ENCODE peak calls at places on chromosomes 12 and 14, in seven cellular contexts. B, N, X, O, S, P and I are unnamed samples.

GRCh38 chr12:111443086-111443485 is 37.4 kb downstream of the SH2B3 start:
- DNase-seq in B (no peak), N (no peak), X (no peak), O (no peak), S (no peak), P (no peak), I (peak)

GRCh38 chr12:54273981-54274380 is 5.9 kb downstream of the CBX5 start:
- DNase-seq in B (no peak), N (no peak), X (no peak), O (no peak), S (no peak), P (no peak), I (no peak)

GRCh38 chr12:110743571-110744093 is 941 bp upstream of the PPP1CC start:
- DNase-seq in B (peak), N (peak), X (peak), O (no peak), S (peak), P (peak), I (peak)

GRCh38 chr14:58942516-58942915 is 246.0 kb upstream of the DAAM1 start:
- DNase-seq in B (no peak), N (no peak), X (no peak), O (no peak), S (peak), P (no peak), I (no peak)

GRCh38 chr14:56189306-56189705 is 71.1 kb downstream of the PELI2 start:
- DNase-seq in B (no peak), N (peak), X (no peak), O (peak), S (peak), P (no peak), I (no peak)

GRCh38 chr14:58149196-58149595 is 2.8 kb downstream of the ARMH4 start:
- DNase-seq in B (peak), N (no peak), X (no peak), O (no peak), S (no peak), P (no peak), I (no peak)

GRCh38 chr12:14777271-14777670 is 26.0 kb downstream of the WBP11 start:
- DNase-seq in B (no peak), N (peak), X (no peak), O (no peak), S (no peak), P (no peak), I (no peak)

GRCh38 chr12:16350682-16351081 is 3.2 kb downstream of the MGST1 start:
- DNase-seq in B (no peak), N (no peak), X (no peak), O (peak), S (peak), P (no peak), I (peak)

GRCh38 chr12:65408448-65408847 is 130.0 kb downstream of the MSRB3 start:
- DNase-seq in B (no peak), N (no peak), X (no peak), O (no peak), S (no peak), P (no peak), I (no peak)

GRCh38 chr12:45415393-45415817 is 199.5 kb downstream of the ANO6 start:
- DNase-seq in B (no peak), N (peak), X (peak), O (peak), S (peak), P (no peak), I (peak)

GRCh38 chr12:68310370-68310769 is 21.8 kb downstream of the MDM1 start:
- DNase-seq in B (no peak), N (peak), X (no peak), O (peak), S (peak), P (no peak), I (no peak)

GRCh38 chr12:78118036-78118435 is 287.3 kb downstream of the NAV3 start:
- DNase-seq in B (peak), N (peak), X (no peak), O (no peak), S (no peak), P (no peak), I (no peak)

GRCh38 chr14:68949236-68949965 is 29.7 kb downstream of the ACTN1 start:
- DNase-seq in B (no peak), N (no peak), X (no peak), O (no peak), S (peak), P (peak), I (no peak)

GRCh38 chr12:117367006-117367638 is 5.7 kb upstream of the NOS1 start:
- DNase-seq in B (peak), N (peak), X (peak), O (peak), S (peak), P (peak), I (peak)

GRCh38 chr12:24742378-24742777 is 206.5 kb downstream of the BCAT1 start:
- DNase-seq in B (no peak), N (no peak), X (peak), O (no peak), S (no peak), P (no peak), I (peak)

GRCh38 chr12:67545298-67545697 is 103.2 kb upstream of the DYRK2 start:
- DNase-seq in B (no peak), N (peak), X (no peak), O (no peak), S (no peak), P (no peak), I (no peak)

GRCh38 chr14:69333791-69334337 is 64.2 kb downstream of the ERH start:
- DNase-seq in B (no peak), N (no peak), X (no peak), O (no peak), S (no peak), P (peak), I (no peak)

GRCh38 chr14:77208266-77208978 is 26.8 kb downstream of the TMEM63C start:
- DNase-seq in B (peak), N (peak), X (peak), O (peak), S (peak), P (peak), I (peak)

GRCh38 chr14:25833341-25834121 is 764.3 kb downstream of the NOVA1 start:
- DNase-seq in B (peak), N (peak), X (no peak), O (peak), S (peak), P (no peak), I (no peak)

GRCh38 chr12:48995061-48995879 is 3.9 kb downstream of the DDN start:
- DNase-seq in B (peak), N (peak), X (peak), O (peak), S (peak), P (peak), I (peak)

DNA sequence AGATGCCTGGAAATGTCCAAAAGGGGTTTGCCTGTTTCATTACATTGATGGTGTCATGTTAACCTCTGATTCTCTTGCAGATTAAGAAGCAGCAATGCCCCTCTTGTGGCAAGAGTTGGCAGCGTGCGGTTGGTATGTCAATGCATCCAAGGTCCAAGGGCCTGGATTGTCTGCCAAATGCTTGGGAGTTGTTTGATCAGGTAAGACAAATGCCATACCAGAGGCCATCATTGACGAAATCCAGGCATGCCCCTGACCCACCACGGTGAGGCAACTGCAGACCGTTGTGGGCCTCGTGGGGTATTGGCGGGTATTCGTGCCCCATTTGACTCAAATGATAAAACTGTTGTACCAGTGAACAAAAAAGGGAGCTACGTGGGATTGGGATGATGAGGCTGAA is 11.4 kb upstream of the RNASE12 start:
- DNase-seq in B (no peak), N (no peak), X (no peak), O (no peak), S (no peak), P (no peak), I (no peak)
- TF ChIP-seq CTCF in B (no peak), N (no peak), X (no peak), O (no peak), S (no peak), P (no peak), I (no peak)

DNA sequence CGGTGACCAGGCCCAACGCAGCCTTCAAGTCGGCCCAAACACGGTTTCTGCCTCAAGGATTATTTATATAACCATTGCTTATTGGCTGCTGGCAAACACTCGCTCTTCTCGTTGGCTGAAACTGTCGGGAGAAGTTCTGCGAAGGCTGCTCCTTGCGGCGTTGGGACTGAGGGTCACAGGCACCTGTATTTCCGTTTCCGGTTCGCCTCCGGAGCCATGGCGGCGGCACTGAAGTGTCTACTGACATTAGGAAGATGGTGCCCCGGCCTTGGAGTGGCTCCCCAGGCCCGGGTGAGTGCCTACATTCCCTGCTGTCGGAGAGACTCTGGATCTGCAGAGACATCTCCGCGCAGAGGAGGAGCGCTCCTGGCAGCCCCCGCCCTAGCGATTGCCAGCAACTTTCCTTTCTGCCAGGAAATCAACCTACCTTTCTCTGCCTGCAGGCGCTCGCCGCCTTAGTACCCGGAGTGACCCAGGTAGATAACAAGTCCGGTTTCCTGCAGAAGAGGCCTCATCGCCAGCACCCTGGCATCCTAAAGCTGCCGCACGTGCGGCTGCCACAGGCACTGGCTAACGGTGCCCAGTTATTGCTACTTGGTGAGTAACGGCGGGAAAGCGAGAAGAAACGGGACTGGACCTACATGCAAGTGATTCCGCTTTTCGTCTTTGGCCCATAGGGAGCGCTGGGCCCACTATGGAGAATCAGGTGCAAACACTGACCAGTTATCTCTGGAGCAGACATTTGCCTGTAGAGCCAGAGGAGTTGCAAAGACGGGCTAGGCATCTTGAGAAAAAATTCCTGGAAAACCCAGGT is at the start of gene METTL17:
- DNase-seq in B (peak), N (peak), X (peak), O (peak), S (peak), P (peak), I (peak)
- TF ChIP-seq CTCF in B (peak), N (peak), X (no peak), O (peak), S (peak), P (peak), I (peak)

GRCh38 chr12:56040151-56040550 is 1.6 kb upstream of the RPS26 start:
- DNase-seq in B (no peak), N (no peak), X (no peak), O (no peak), S (no peak), P (no peak), I (no peak)
- TF ChIP-seq CTCF in B (no peak), N (no peak), X (no peak), O (no peak), S (no peak), P (no peak), I (no peak)

GRCh38 chr14:102501751-102502315 is 7.7 kb downstream of the ANKRD9 start:
- DNase-seq in B (peak), N (no peak), X (no peak), O (no peak), S (no peak), P (peak), I (no peak)
- TF ChIP-seq CTCF in B (peak), N (peak), X (peak), O (peak), S (no peak), P (no peak), I (no peak)

GRCh38 chr14:93476305-93476704 is 45.6 kb downstream of the UNC79 start:
- DNase-seq in B (no peak), N (no peak), X (no peak), O (no peak), S (no peak), P (no peak), I (no peak)

GRCh38 chr14:93481758-93482157 is 51.0 kb downstream of the UNC79 start:
- DNase-seq in B (no peak), N (peak), X (no peak), O (no peak), S (peak), P (no peak), I (no peak)

GRCh38 chr14:93475471-93475870 is 44.7 kb downstream of the UNC79 start:
- DNase-seq in B (peak), N (no peak), X (no peak), O (no peak), S (no peak), P (no peak), I (no peak)

GRCh38 chr14:93480867-93481266 is 50.1 kb downstream of the UNC79 start:
- DNase-seq in B (no peak), N (peak), X (no peak), O (no peak), S (no peak), P (no peak), I (no peak)
- TF ChIP-seq CTCF in B (no peak), N (no peak), X (no peak), O (no peak), S (no peak), P (no peak), I (no peak)

GRCh38 chr14:72098202-72098601 is 166.0 kb downstream of the RGS6 start:
- DNase-seq in B (no peak), N (no peak), X (no peak), O (no peak), S (no peak), P (no peak), I (no peak)

GRCh38 chr14:72104011-72104613 is 171.9 kb downstream of the RGS6 start:
- DNase-seq in B (peak), N (peak), X (no peak), O (no peak), S (no peak), P (no peak), I (no peak)
- TF ChIP-seq CTCF in B (peak), N (peak), X (peak), O (peak), S (peak), P (peak), I (peak)

GRCh38 chr14:95308073-95308472 is 11.6 kb downstream of the CLMN start:
- DNase-seq in B (no peak), N (no peak), X (no peak), O (no peak), S (no peak), P (no peak), I (no peak)
- TF ChIP-seq CTCF in B (no peak), N (no peak), X (no peak), O (no peak), S (no peak), P (no peak), I (no peak)

GRCh38 chr14:28780843-28781503 is 14.4 kb downstream of the FOXG1 start:
- DNase-seq in B (peak), N (no peak), X (no peak), O (no peak), S (no peak), P (no peak), I (no peak)
- TF ChIP-seq CTCF in B (no peak), N (no peak), X (no peak), O (peak), S (no peak), P (no peak), I (no peak)

DNA sequence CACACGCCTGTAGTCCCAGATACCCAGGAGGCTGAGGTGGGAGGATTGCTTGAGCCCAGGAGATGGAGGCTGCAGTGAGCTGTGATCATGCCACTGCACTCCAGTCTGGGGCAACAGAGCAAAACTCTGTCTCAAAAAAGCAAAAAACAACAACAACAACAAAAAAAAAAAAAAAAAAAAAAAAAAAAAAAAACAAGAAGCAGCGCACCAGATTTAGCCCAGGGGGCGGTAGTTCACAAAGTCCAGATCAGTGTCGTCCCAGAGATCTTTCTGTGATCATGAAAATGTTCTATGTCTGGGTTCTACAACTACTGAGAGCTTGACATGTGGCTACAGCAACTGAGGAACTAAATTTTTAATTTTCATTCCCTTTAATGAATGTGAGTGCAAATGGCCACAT is 27.4 kb downstream of the OAS2 start:
- DNase-seq in B (peak), N (peak), X (no peak), O (no peak), S (peak), P (no peak), I (no peak)
- TF ChIP-seq CTCF in B (peak), N (peak), X (no peak), O (peak), S (peak), P (no peak), I (no peak)